ENCODE peak calls at places on chromosome 6, in four cellular contexts. P is WTC11, J is NCI-H460, V is esophagus muscularis mucosa. H is an unnamed sample.

GRCh38 chr6:34391023-34391485 is 1.4 kb downstream of the NUDT3 start:
- DNase-seq in V (no peak), J (no peak), P (no peak), H (no peak)

GRCh38 chr6:135006386-135006914 is 48.2 kb downstream of the HBS1L start:
- DNase-seq in V (no peak), J (no peak), P (no peak), H (no peak)

GRCh38 chr6:149913085-149913484 is 9.8 kb downstream of the RAET1G start:
- DNase-seq in P (no peak), V (no peak), J (no peak), H (no peak)

GRCh38 chr6:122184260-122184934 is 215.1 kb upstream of the HSF2 start:
- DNase-seq in J (peak), P (no peak), V (no peak), H (no peak)

GRCh38 chr6:138289739-138290138 is 71.4 kb upstream of the PBOV1 start:
- DNase-seq in J (no peak), P (peak), V (no peak), H (no peak)

GRCh38 chr6:32664827-32665362 is 1.6 kb downstream of the HLA-DQB1 start:
- DNase-seq in J (no peak), P (no peak), V (no peak), H (no peak)

GRCh38 chr6:17091122-17091521 is 10.7 kb upstream of the STMND1 start:
- DNase-seq in V (no peak), P (no peak), J (no peak), H (no peak)

GRCh38 chr6:1802495-1803395 is 193.0 kb downstream of the FOXC1 start:
- DNase-seq in P (no peak), V (no peak), J (no peak), H (no peak)

GRCh38 chr6:137487947-137488735 is 6.1 kb downstream of the OLIG3 start:
- DNase-seq in V (peak), P (peak), J (no peak), H (no peak)

GRCh38 chr6:34349226-34349625 is 43.2 kb downstream of the NUDT3 start:
- DNase-seq in J (no peak), V (no peak), P (no peak), H (no peak)

GRCh38 chr6:69961251-69961650 is 94.9 kb downstream of the COL19A1 start:
- DNase-seq in P (no peak), V (no peak), J (no peak), H (no peak)

GRCh38 chr6:11460001-11460668 is 77.4 kb upstream of the TMEM170B start:
- DNase-seq in P (no peak), J (no peak), V (no peak), H (no peak)

GRCh38 chr6:155861821-155862220 is 406.2 kb upstream of the NOX3 start:
- DNase-seq in P (no peak), V (no peak), J (no peak), H (no peak)

GRCh38 chr6:159788757-159789376 is 535 bp downstream of the TCP1 start:
- DNase-seq in P (peak), V (no peak), J (no peak), H (no peak)

GRCh38 chr6:164917211-164917610 is 392.2 kb downstream of the C6orf118 start:
- DNase-seq in V (no peak), J (no peak), P (no peak), H (no peak)

H was measured in iPS DF 19.7.